ENCODE peak calls at places on chromosome 12, in five cellular contexts. N, F, P, S and D are unnamed samples. For H3K9me3, the result is how much of the 10 kb centered on the place peaks cover.

GRCh38 chr12:28066879-28067278 is 94.3 kb upstream of the PTHLH start:
- DNase-seq in N (no peak), F (no peak), P (no peak), S (no peak), D (no peak)

GRCh38 chr12:116483959-116484699 is 75.1 kb upstream of the MAP1LC3B2 start:
- DNase-seq in N (no peak), F (no peak), P (no peak), S (no peak), D (no peak)

GRCh38 chr12:15428632-15429031 is 106.3 kb downstream of the PTPRO start:
- DNase-seq in N (no peak), F (no peak), P (peak), S (no peak), D (no peak)

GRCh38 chr12:97312570-97313135 is 150.0 kb upstream of the RMST start:
- DNase-seq in N (no peak), F (no peak), P (no peak), S (peak), D (no peak)

GRCh38 chr12:99267038-99267437 is 380.5 kb upstream of the GARIN6 start:
- DNase-seq in N (no peak), F (no peak), P (no peak), S (no peak), D (no peak)

GRCh38 chr12:108526482-108527234 is 11.6 kb downstream of the FICD start:
- DNase-seq in N (peak), F (peak), P (peak), S (no peak), D (no peak)

GRCh38 chr12:70994217-70994788 is 73.8 kb upstream of the PTPRR start:
- DNase-seq in N (no peak), F (no peak), P (peak), S (peak), D (no peak)

GRCh38 chr12:127964717-127965116 is 302.3 kb upstream of the TMEM132C start:
- DNase-seq in N (no peak), F (no peak), P (peak), S (peak), D (no peak)

GRCh38 chr12:84875241-84875640 is 37.4 kb downstream of the SLC6A15 start:
- DNase-seq in N (peak), F (no peak), P (no peak), S (no peak), D (no peak)

GRCh38 chr12:4193821-4194220 is 79.7 kb upstream of the CCND2 start:
- DNase-seq in N (no peak), F (no peak), P (no peak), S (no peak), D (no peak)

GRCh38 chr12:120554658-120555057 is 20.5 kb downstream of the RNF10 start:
- DNase-seq in N (no peak), F (no peak), P (no peak), S (no peak), D (no peak)

GRCh38 chr12:9751204-9752144 is 9.2 kb downstream of the CD69 start:
- DNase-seq in N (peak), F (peak), P (peak), S (peak), D (no peak)

GRCh38 chr12:114993202-114993601 is 309.2 kb upstream of the TBX3 start:
- DNase-seq in N (no peak), F (no peak), P (no peak), S (no peak), D (no peak)

GRCh38 chr12:127811988-127812387 is 455.0 kb upstream of the TMEM132C start:
- DNase-seq in N (peak), F (no peak), P (peak), S (no peak), D (no peak)

GRCh38 chr12:39805651-39806050 is 186.0 kb upstream of the ABCD2 start:
- DNase-seq in N (no peak), F (no peak), P (no peak), S (no peak), D (no peak)

GRCh38 chr12:112370868-112371510 is 11.2 kb downstream of the HECTD4 start:
- DNase-seq in N (no peak), F (no peak), P (no peak), S (no peak), D (no peak)
- TF ChIP-seq CTCF in N (no peak), F (no peak), P (no peak), S (no peak), D (no peak)

DNA sequence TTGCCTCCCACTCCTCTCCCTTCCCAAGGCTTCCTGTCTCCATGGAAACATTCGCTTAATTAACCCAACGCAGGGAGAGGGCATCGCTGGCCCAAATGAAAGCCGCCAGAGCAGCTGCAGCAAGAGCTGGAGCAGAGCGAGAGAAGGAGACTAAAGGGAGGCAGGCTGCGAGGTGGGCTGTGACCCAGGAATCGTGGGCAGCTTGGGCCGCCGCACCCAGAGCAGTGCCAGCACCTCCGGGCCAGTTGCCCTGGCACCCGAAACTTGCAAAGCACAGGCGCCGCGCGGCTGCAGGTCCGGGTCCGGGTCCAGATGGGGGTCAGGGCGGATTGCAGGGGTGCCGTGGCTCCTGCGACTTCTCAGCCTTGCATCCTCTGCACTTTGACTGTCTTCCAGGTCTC is 43.4 kb upstream of the PTPRQ start:
- DNase-seq in N (peak), F (no peak), P (peak), S (no peak), D (no peak)
- H2AFZ ChIP-seq in N (peak), F (peak), P (peak), S (no peak), D (no peak)

GRCh38 chr12:112941528-112942335 is 3.5 kb downstream of the OAS3 start:
- DNase-seq in N (no peak), F (no peak), P (no peak), S (no peak), D (no peak)
- H3K9me3 ChIP-seq in N (under half), F (under half), P (under half), S (under half), D (under half)

GRCh38 chr12:102171951-102172350 is 25.7 kb downstream of the PMCH start:
- DNase-seq in N (no peak), F (no peak), P (no peak), S (no peak), D (no peak)
- TF ChIP-seq CTCF in N (no peak), F (no peak), P (no peak), S (no peak), D (no peak)

GRCh38 chr12:62698701-62699101 is 232.1 kb downstream of the MON2 start:
- DNase-seq in N (no peak), F (no peak), P (peak), S (peak), D (no peak)

GRCh38 chr12:62700091-62700490 is 233.5 kb downstream of the MON2 start:
- DNase-seq in N (no peak), F (no peak), P (peak), S (no peak), D (no peak)

GRCh38 chr12:62695696-62696095 is 229.1 kb downstream of the MON2 start:
- DNase-seq in N (no peak), F (no peak), P (no peak), S (no peak), D (no peak)

GRCh38 chr12:62694632-62695031 is 228.0 kb downstream of the MON2 start:
- DNase-seq in N (no peak), F (no peak), P (no peak), S (no peak), D (no peak)

DNA sequence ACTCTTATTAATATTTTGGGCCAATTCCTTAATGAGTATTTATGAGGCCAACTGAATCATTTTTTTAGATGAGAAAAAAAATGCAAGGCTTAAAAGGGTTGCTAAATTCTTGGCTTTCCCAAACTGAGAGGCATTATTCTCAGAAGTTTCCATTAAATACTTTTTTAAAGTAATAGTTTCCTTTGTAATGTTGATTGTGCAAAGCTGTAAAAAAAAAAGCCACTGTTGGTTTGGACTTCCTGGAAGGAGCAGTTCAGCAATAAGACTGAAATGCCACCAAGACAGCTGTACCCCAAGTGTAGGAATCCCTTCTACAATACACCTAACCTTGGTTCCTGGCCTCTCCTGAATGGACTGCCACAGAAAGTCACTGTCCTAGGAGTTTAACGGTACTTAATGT is 231.3 kb downstream of the MON2 start:
- DNase-seq in N (no peak), F (no peak), P (no peak), S (no peak), D (no peak)
- H2AFZ ChIP-seq in N (no peak), F (no peak), P (no peak), S (no peak), D (no peak)

GRCh38 chr12:916240-916639 is 33.3 kb downstream of the RAD52 start:
- DNase-seq in N (no peak), F (no peak), P (no peak), S (no peak), D (peak)

GRCh38 chr12:912466-913235 is 36.8 kb downstream of the RAD52 start:
- DNase-seq in N (no peak), F (no peak), P (no peak), S (no peak), D (no peak)

GRCh38 chr12:913919-914718 is 35.4 kb downstream of the RAD52 start:
- DNase-seq in N (no peak), F (no peak), P (peak), S (peak), D (no peak)

GRCh38 chr12:916712-917445 is 32.6 kb downstream of the RAD52 start:
- DNase-seq in N (no peak), F (no peak), P (no peak), S (no peak), D (no peak)

GRCh38 chr12:915090-915489 is 34.4 kb downstream of the RAD52 start:
- DNase-seq in N (no peak), F (peak), P (no peak), S (peak), D (peak)
- H3K9me3 ChIP-seq in N (under half), F (under half), P (under half), S (under half), D (under half)

DNA sequence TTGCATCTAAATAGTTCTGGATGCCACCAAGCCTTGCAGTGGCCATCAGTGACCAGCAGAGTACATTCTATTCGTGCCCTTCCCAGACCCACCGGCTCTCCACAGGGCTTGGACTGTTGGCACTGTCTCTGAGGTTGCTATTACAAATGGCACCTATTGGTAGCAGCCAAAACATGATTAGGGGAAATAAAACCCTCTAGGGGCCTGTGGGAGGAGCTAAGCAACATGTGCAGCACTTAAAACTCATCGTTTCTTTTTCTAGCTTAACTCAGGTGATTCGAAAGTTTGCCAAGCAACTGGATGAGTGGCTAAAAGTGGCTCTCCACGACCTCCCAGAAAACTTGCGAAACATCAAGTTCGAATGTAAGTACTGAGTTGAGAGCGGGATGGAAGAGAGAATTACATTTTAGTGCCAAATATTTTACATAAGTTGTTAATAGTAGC is 65.4 kb upstream of the RIC8B start:
- DNase-seq in N (no peak), F (no peak), P (no peak), S (no peak), D (no peak)
- TF ChIP-seq CTCF in N (peak), F (no peak), P (no peak), S (no peak), D (no peak)

DNA sequence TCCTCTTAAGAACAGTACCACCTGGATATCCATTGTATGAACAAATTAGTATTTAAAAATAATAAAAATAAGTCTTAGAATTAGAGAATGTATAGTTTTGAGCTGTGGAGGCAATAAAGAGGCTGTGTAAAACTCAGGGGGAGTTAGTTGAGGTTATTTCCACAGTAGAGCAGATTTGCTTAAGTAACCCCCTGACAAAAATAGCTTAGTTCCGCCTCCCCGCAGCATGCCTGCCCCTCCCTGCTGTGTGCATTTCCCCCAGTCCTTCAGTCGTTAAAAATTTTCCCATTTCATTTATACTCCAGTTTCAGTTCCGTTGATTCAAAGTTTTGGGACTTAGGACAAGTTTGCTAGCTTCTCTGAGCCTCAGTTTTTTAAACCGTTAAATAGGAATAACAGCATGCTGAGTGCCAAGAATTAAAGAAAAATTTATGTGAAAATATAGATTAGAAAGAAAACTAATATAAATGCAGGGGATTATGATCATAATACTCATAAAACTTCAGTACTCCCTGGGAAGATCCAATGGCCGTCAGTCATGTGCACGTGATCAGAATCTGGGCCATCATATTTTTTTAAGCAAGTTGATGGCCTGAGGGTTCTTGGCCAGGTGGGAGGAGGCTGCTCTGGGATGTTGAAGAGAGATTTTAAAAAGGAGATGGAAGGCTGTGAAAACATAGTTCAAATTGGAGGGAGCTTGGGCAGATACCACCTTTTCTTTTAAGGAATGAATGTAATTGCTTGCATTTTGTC is 14.5 kb upstream of the SLC38A2 start:
- DNase-seq in N (peak), F (peak), P (peak), S (peak), D (no peak)
- H2AFZ ChIP-seq in N (no peak), F (peak), P (no peak), S (peak), D (no peak)

GRCh38 chr12:30395190-30395589 is 300.5 kb downstream of the IPO8 start:
- DNase-seq in N (no peak), F (no peak), P (no peak), S (no peak), D (no peak)
- H3K9me3 ChIP-seq in N (under half), F (under half), P (under half), S (under half), D (under half)

GRCh38 chr12:54929998-54930397 is 54.6 kb downstream of the TESPA1 start:
- DNase-seq in N (no peak), F (no peak), P (no peak), S (no peak), D (no peak)

GRCh38 chr12:54926246-54926645 is 58.3 kb downstream of the TESPA1 start:
- DNase-seq in N (no peak), F (no peak), P (no peak), S (no peak), D (no peak)

GRCh38 chr12:54925319-54925718 is 59.2 kb downstream of the TESPA1 start:
- DNase-seq in N (no peak), F (no peak), P (no peak), S (no peak), D (no peak)
- TF ChIP-seq CTCF in N (no peak), F (no peak), P (no peak), S (no peak), D (no peak)